ENCODE peak calls at places on chromosomes 2 and 18, in six cellular contexts. K is activated CD4-positive, CD25-positive, alpha-beta regulatory T cell; H is amniotic stem cell; O is lower leg skin; Y is transverse colon; T is effector memory CD4-positive, alpha-beta T cell. D is an unnamed sample.

GRCh38 chr18:64171576-64171975 is 22.7 kb upstream of the LINC00305 start:
- DNase-seq in K (no peak), H (no peak), T (no peak), Y (no peak), O (no peak), D (no peak)

GRCh38 chr2:228086561-228086960 is 94.9 kb downstream of the SPHKAP start:
- DNase-seq in Y (no peak), O (no peak), K (no peak), H (no peak), T (no peak), D (no peak)

GRCh38 chr2:157822993-157823392 is 53.1 kb downstream of the ACVR1 start:
- DNase-seq in O (no peak), K (no peak), Y (no peak), H (no peak), T (no peak), D (no peak)

GRCh38 chr2:100707016-100707947 is 112.7 kb upstream of the NPAS2 start:
- DNase-seq in Y (no peak), H (no peak), K (no peak), O (no peak), T (no peak), D (no peak)

GRCh38 chr2:3433339-3433699 is 53.8 kb downstream of the TRAPPC12 start:
- DNase-seq in H (no peak), T (no peak), O (no peak), Y (no peak), K (no peak), D (no peak)

GRCh38 chr2:65334714-65335113 is 97.7 kb downstream of the SPRED2 start:
- DNase-seq in H (no peak), Y (no peak), K (no peak), T (no peak), O (no peak), D (no peak)

GRCh38 chr2:231680284-231680991 is 27.9 kb upstream of the PTMA start:
- DNase-seq in O (no peak), T (no peak), H (no peak), K (no peak), Y (peak; percentile 70), D (no peak)

GRCh38 chr2:176686328-176686727 is 417.1 kb downstream of the MTX2 start:
- DNase-seq in T (no peak), K (no peak), H (no peak), Y (no peak), O (no peak), D (no peak)

GRCh38 chr2:224612581-224612980 is 27.4 kb upstream of the CUL3 start:
- DNase-seq in Y (no peak), H (no peak), T (no peak), K (no peak), O (no peak), D (no peak)

GRCh38 chr2:36355157-36355889 is at the start of gene CRIM1:
- DNase-seq in T (no peak), Y (peak; percentile 92), O (peak; percentile 97), K (peak; percentile 19), H (peak; percentile 82), D (peak; percentile 61)

GRCh38 chr2:145692971-145693478 is 1173.1 kb upstream of the ZEB2 start:
- DNase-seq in K (no peak), H (no peak), T (no peak), O (no peak), Y (no peak), D (peak; percentile 12)

GRCh38 chr2:42138163-42139016 is 30.8 kb upstream of the EML4 start:
- DNase-seq in Y (no peak), K (no peak), H (peak; percentile 79), T (no peak), O (no peak), D (peak; percentile 84)

GRCh38 chr2:216287251-216287650 is 85.0 kb downstream of the MARCHF4 start:
- DNase-seq in Y (no peak), T (no peak), H (no peak), K (no peak), O (no peak), D (no peak)

GRCh38 chr2:212737773-212738172 is 199.2 kb upstream of the ERBB4 start:
- DNase-seq in K (no peak), Y (no peak), O (no peak), H (no peak), T (no peak), D (no peak)

GRCh38 chr2:42906557-42907380 is 114.4 kb upstream of the HAAO start:
- DNase-seq in Y (peak; percentile 55), H (no peak), O (peak; percentile 93), K (no peak), T (no peak), D (no peak)

GRCh38 chr2:157246212-157247067 is 11.1 kb upstream of the GALNT5 start:
- DNase-seq in T (no peak), O (no peak), K (no peak), Y (no peak), H (peak; percentile 68), D (no peak)

GRCh38 chr2:42881732-42882131 is 89.3 kb upstream of the HAAO start:
- DNase-seq in O (no peak), Y (no peak), K (no peak), T (no peak), H (no peak), D (no peak)

GRCh38 chr2:234422895-234423505 is 73.9 kb downstream of the ARL4C start:
- DNase-seq in Y (peak; percentile 33), H (no peak), O (no peak), T (peak; percentile 73), K (no peak), D (no peak)

GRCh38 chr2:165582409-165582808 is 112.9 kb downstream of the CSRNP3 start:
- DNase-seq in Y (no peak), K (no peak), T (no peak), H (no peak), O (no peak), D (no peak)

D was measured in brain pericyte.